ENCODE peak calls at places on chromosomes 3 and 15, in nine cellular contexts. S, K, P, M, O, A, B, H and D are unnamed samples.

GRCh38 chr3:58074997-58075396 is 66.8 kb downstream of the FLNB start:
- DNase-seq in S (no peak), K (no peak), P (no peak), M (no peak), O (no peak), A (no peak), B (no peak), H (no peak), D (no peak)

GRCh38 chr3:102092617-102093466 is 243.5 kb downstream of the NFKBIZ start:
- DNase-seq in S (no peak), K (no peak), P (no peak), M (no peak), O (peak; percentile 31), A (no peak), B (peak; percentile 52), H (no peak), D (no peak)

GRCh38 chr3:118126751-118127150 is 907.9 kb downstream of the IGSF11 start:
- DNase-seq in S (no peak), K (no peak), P (no peak), M (no peak), O (no peak), A (no peak), B (no peak), H (no peak), D (no peak)

GRCh38 chr3:31900583-31900982 is 80.5 kb downstream of the OSBPL10 start:
- DNase-seq in S (no peak), K (no peak), P (no peak), M (no peak), O (no peak), A (no peak), B (no peak), H (no peak), D (no peak)

GRCh38 chr3:173599673-173600072 is 202.1 kb downstream of the NLGN1 start:
- DNase-seq in S (no peak), K (no peak), P (no peak), M (no peak), O (no peak), A (no peak), B (no peak), H (no peak), D (no peak)

GRCh38 chr15:42134617-42135243 is 21.7 kb downstream of the PLA2G4F start:
- DNase-seq in S (peak; percentile 22), K (no peak), P (no peak), M (no peak), O (no peak), A (no peak), B (no peak), H (no peak), D (no peak)

GRCh38 chr3:101556064-101556463 is 5.6 kb upstream of the TRMT10C start:
- DNase-seq in S (no peak), K (no peak), P (no peak), M (no peak), O (no peak), A (no peak), B (no peak), H (no peak), D (no peak)

GRCh38 chr3:189214651-189215050 is 42.9 kb downstream of the TPRG1 start:
- DNase-seq in S (no peak), K (no peak), P (no peak), M (no peak), O (no peak), A (no peak), B (no peak), H (no peak), D (no peak)

GRCh38 chr3:62587579-62588031 is 214.3 kb upstream of the FEZF2 start:
- DNase-seq in S (no peak), K (no peak), P (no peak), M (no peak), O (peak; percentile 67), A (no peak), B (peak; percentile 73), H (no peak), D (no peak)

GRCh38 chr15:38623744-38624143 is 59.1 kb upstream of the RASGRP1 start:
- DNase-seq in S (no peak), K (no peak), P (no peak), M (no peak), O (no peak), A (no peak), B (no peak), H (no peak), D (no peak)

GRCh38 chr15:98003976-98004375 is 43.5 kb downstream of the ARRDC4 start:
- DNase-seq in S (no peak), K (no peak), P (no peak), M (no peak), O (no peak), A (no peak), B (no peak), H (no peak), D (no peak)

GRCh38 chr15:34473840-34474239 is 36.2 kb upstream of the GOLGA8A start:
- DNase-seq in S (no peak), K (no peak), P (no peak), M (no peak), O (no peak), A (no peak), B (no peak), H (no peak), D (no peak)

GRCh38 chr15:89673162-89673506 is 6.0 kb downstream of the PLIN1 start:
- DNase-seq in S (peak; percentile 85), K (no peak), P (no peak), M (peak; percentile 45), O (peak; percentile 31), A (no peak), B (peak; percentile 36), H (no peak), D (no peak)

GRCh38 chr3:150090006-150090405 is 119.3 kb upstream of the PFN2 start:
- DNase-seq in S (no peak), K (no peak), P (no peak), M (no peak), O (no peak), A (no peak), B (no peak), H (no peak), D (no peak)

GRCh38 chr15:68113273-68113672 is 59.2 kb downstream of the PIAS1 start:
- DNase-seq in S (no peak), K (no peak), P (no peak), M (no peak), O (peak; percentile 36), A (peak; percentile 12), B (peak; percentile 42), H (no peak), D (no peak)

GRCh38 chr3:139288266-139288821 is 55.5 kb upstream of the MRPS22 start:
- DNase-seq in S (no peak), K (peak; percentile 84), P (no peak), M (no peak), O (no peak), A (peak; percentile 69), B (no peak), H (no peak), D (no peak)
- TF ChIP-seq CTCF in S (no peak), K (no peak), P (no peak), M (no peak), O (no peak), A (no peak), B (no peak), H (no peak), D (no peak)

GRCh38 chr15:80584973-80585372 is 110.1 kb upstream of the ABHD17C start:
- DNase-seq in S (no peak), K (no peak), P (no peak), M (no peak), O (no peak), A (no peak), B (peak; percentile 29), H (no peak), D (no peak)

GRCh38 chr15:80584561-80584964 is 110.5 kb upstream of the ABHD17C start:
- DNase-seq in S (no peak), K (no peak), P (no peak), M (no peak), O (no peak), A (no peak), B (no peak), H (no peak), D (no peak)

GRCh38 chr15:80587007-80587406 is 108.1 kb upstream of the ABHD17C start:
- DNase-seq in S (no peak), K (no peak), P (no peak), M (no peak), O (no peak), A (no peak), B (no peak), H (no peak), D (no peak)

GRCh38 chr15:80586141-80586540 is 109.0 kb upstream of the ABHD17C start:
- DNase-seq in S (no peak), K (no peak), P (no peak), M (no peak), O (no peak), A (no peak), B (no peak), H (no peak), D (no peak)

GRCh38 chr15:80585544-80586018 is 109.5 kb upstream of the ABHD17C start:
- DNase-seq in S (no peak), K (no peak), P (no peak), M (no peak), O (no peak), A (no peak), B (no peak), H (peak; percentile 13), D (no peak)
- TF ChIP-seq CTCF in S (peak; percentile 36), K (no peak), P (no peak), M (no peak), O (no peak), A (no peak), B (no peak), H (peak; percentile 10), D (no peak)

GRCh38 chr3:186687120-186687651 is 21.4 kb downstream of the HRG start:
- DNase-seq in S (no peak), K (no peak), P (no peak), M (no peak), O (no peak), A (no peak), B (no peak), H (no peak), D (no peak)
- TF ChIP-seq CTCF in S (no peak), K (no peak), P (no peak), M (no peak), O (no peak), A (no peak), B (no peak), H (no peak), D (no peak)

GRCh38 chr3:17430574-17430973 is 311.9 kb downstream of the TBC1D5 start:
- DNase-seq in S (no peak), K (no peak), P (no peak), M (no peak), O (no peak), A (no peak), B (no peak), H (no peak), D (no peak)

GRCh38 chr3:17432237-17432636 is 310.2 kb downstream of the TBC1D5 start:
- DNase-seq in S (no peak), K (no peak), P (no peak), M (no peak), O (peak; percentile 27), A (no peak), B (peak; percentile 14), H (no peak), D (no peak)

GRCh38 chr3:17433866-17434265 is 308.6 kb downstream of the TBC1D5 start:
- DNase-seq in S (no peak), K (no peak), P (no peak), M (no peak), O (no peak), A (no peak), B (no peak), H (no peak), D (no peak)

GRCh38 chr3:17431477-17432045 is 310.9 kb downstream of the TBC1D5 start:
- DNase-seq in S (no peak), K (no peak), P (no peak), M (no peak), O (peak; percentile 44), A (no peak), B (peak; percentile 45), H (no peak), D (no peak)

GRCh38 chr3:17431004-17431403 is 311.4 kb downstream of the TBC1D5 start:
- DNase-seq in S (no peak), K (no peak), P (peak; percentile 17), M (no peak), O (peak; percentile 72), A (no peak), B (peak; percentile 62), H (no peak), D (peak; percentile 19)
- TF ChIP-seq CTCF in S (no peak), K (peak; percentile 31), P (no peak), M (no peak), O (peak; percentile 58), A (peak; percentile 41), B (peak; percentile 45), H (peak; percentile 47), D (peak; percentile 48)